ENCODE peak calls at places on chromosomes 11 and 22, in six cellular contexts. I, Y, J, R, K and U are unnamed samples.

GRCh38 chr22:21652547-21653545 is 10.7 kb downstream of the SDF2L1 start:
- DNase-seq in I (no peak), Y (no peak), J (no peak), R (no peak), K (no peak), U (no peak)

GRCh38 chr11:64858467-64859401 is 14.3 kb upstream of the CDC42BPG start:
- DNase-seq in I (peak; percentile 76), Y (no peak), J (no peak), R (no peak), K (no peak), U (no peak)

GRCh38 chr11:134461621-134462020 is 49.6 kb upstream of the B3GAT1 start:
- DNase-seq in I (no peak), Y (no peak), J (no peak), R (no peak), K (no peak), U (no peak)

GRCh38 chr11:70247710-70248072 is 22.8 kb upstream of the PPFIA1 start:
- DNase-seq in I (peak; percentile 16), Y (no peak), J (no peak), R (no peak), K (no peak), U (no peak)

GRCh38 chr11:65921033-65921555 is 1.9 kb downstream of the DRAP1 start:
- DNase-seq in I (no peak), Y (no peak), J (no peak), R (no peak), K (no peak), U (no peak)

GRCh38 chr11:85762226-85762625 is 48.7 kb downstream of the SYTL2 start:
- DNase-seq in I (no peak), Y (no peak), J (no peak), R (no peak), K (no peak), U (no peak)

GRCh38 chr11:111186308-111186967 is 59.1 kb upstream of the POU2AF2 start:
- DNase-seq in I (no peak), Y (no peak), J (no peak), R (no peak), K (no peak), U (no peak)

GRCh38 chr11:12029738-12030363 is 21.4 kb upstream of the DKK3 start:
- DNase-seq in I (no peak), Y (no peak), J (no peak), R (no peak), K (no peak), U (no peak)

GRCh38 chr22:38869663-38870062 is 2.4 kb downstream of the CBX6 start:
- DNase-seq in I (no peak), Y (no peak), J (no peak), R (no peak), K (no peak), U (no peak)

GRCh38 chr11:134528453-134528852 is 116.4 kb upstream of the B3GAT1 start:
- DNase-seq in I (peak; percentile 2), Y (no peak), J (peak; percentile 63), R (no peak), K (no peak), U (no peak)

GRCh38 chr11:128282053-128282452 is 305.3 kb downstream of the ETS1 start:
- DNase-seq in I (no peak), Y (no peak), J (no peak), R (no peak), K (no peak), U (no peak)

GRCh38 chr11:57348052-57348451 is 9.9 kb downstream of the P2RX3 start:
- DNase-seq in I (no peak), Y (no peak), J (no peak), R (no peak), K (no peak), U (no peak)

GRCh38 chr11:106167085-106167484 is 89.6 kb downstream of the AASDHPPT start:
- DNase-seq in I (no peak), Y (no peak), J (no peak), R (no peak), K (no peak), U (no peak)

GRCh38 chr11:81495699-81496292 is 1237.9 kb downstream of the FAM181B start:
- DNase-seq in I (no peak), Y (no peak), J (no peak), R (no peak), K (no peak), U (no peak)

GRCh38 chr11:116446542-116446941 is 326.2 kb downstream of the BUD13 start:
- DNase-seq in I (no peak), Y (no peak), J (no peak), R (no peak), K (no peak), U (no peak)

GRCh38 chr11:122440783-122441701 is 214.5 kb upstream of the UBASH3B start:
- DNase-seq in I (peak; percentile 55), Y (no peak), J (no peak), R (no peak), K (peak; percentile 25), U (peak; percentile 56)

GRCh38 chr22:27667121-27667843 is 134.3 kb downstream of the MN1 start:
- DNase-seq in I (peak; percentile 48), Y (no peak), J (no peak), R (no peak), K (no peak), U (no peak)

GRCh38 chr11:100918551-100919500 is 210.8 kb downstream of the PGR start:
- DNase-seq in I (peak; percentile 29), Y (no peak), J (no peak), R (no peak), K (no peak), U (no peak)

GRCh38 chr11:64787526-64788320 is 9.4 kb upstream of the SF1 start:
- DNase-seq in I (peak; percentile 34), Y (peak; percentile 76), J (no peak), R (peak; percentile 77), K (no peak), U (peak; percentile 32)

GRCh38 chr11:67572747-67573419 is 10.7 kb upstream of the GSTP1 start:
- DNase-seq in I (peak; percentile 34), Y (peak; percentile 76), J (no peak), R (no peak), K (no peak), U (peak; percentile 62)

GRCh38 chr22:49554741-49555140 is 272.9 kb downstream of the BRD1 start:
- DNase-seq in I (no peak), Y (no peak), J (no peak), R (no peak), K (no peak), U (no peak)

GRCh38 chr22:22752556-22753477 is 108.4 kb downstream of the GGTLC2 start:
- DNase-seq in I (no peak), Y (no peak), J (peak; percentile 59), R (no peak), K (no peak), U (no peak)

GRCh38 chr11:27558401-27558800 is 51.8 kb upstream of the LIN7C start:
- DNase-seq in I (no peak), Y (no peak), J (no peak), R (no peak), K (no peak), U (no peak)

GRCh38 chr11:60370811-60371297 is 7.5 kb upstream of the MS4A7 start:
- DNase-seq in I (no peak), Y (no peak), J (no peak), R (no peak), K (no peak), U (no peak)